ENCODE peak calls at places on chromosomes 3 and 15, in nine cellular contexts. I is hypothalamus; M is HEK293T; B is activated naive CD8-positive, alpha-beta T cell treated with anti-CD3 and anti-CD28 coated beads, Interleukin-2, amount 50 U/mL, for 24 hours; X is NCI-H1105 treated with DMSO at 0.1 percent for 48 hours; Q is NCI-H1436; H is stimulated activated naive B cell treated with anti-CD40 and anti-IgM and Interleukin-4, amounts not matched to agents 10 μg/mL and 1 μg/mL and 100 μg/mL, for 72 hours; D is mucosa of gallbladder; C is hepatocyte. O is an unnamed sample.
A peak's percentile ranks its signal among the peaks of the same experiment; 100 is the strongest.

GRCh38 chr3:141367038-141367730 is 1.1 kb upstream of the ZBTB38 start:
- DNase-seq in B (no peak), H (no peak), M (no peak), I (no peak), X (no peak), C (peak; percentile 31), D (no peak), Q (no peak), O (no peak)

GRCh38 chr3:74532446-74532845 is 82.0 kb downstream of the CNTN3 start:
- DNase-seq in B (no peak), D (no peak), H (no peak), Q (no peak), C (no peak), X (no peak), I (no peak), M (no peak), O (no peak)

GRCh38 chr3:187210555-187211327 is 13.5 kb downstream of the RTP1 start:
- DNase-seq in B (no peak), H (no peak), I (no peak), Q (no peak), D (peak; percentile 60), M (no peak), X (no peak), C (no peak), O (no peak)

GRCh38 chr3:52844290-52844985 is 9.6 kb upstream of the MUSTN1 start:
- DNase-seq in D (no peak), I (no peak), X (no peak), H (no peak), M (no peak), B (no peak), Q (no peak), C (no peak), O (no peak)

GRCh38 chr3:159200176-159200575 is 398.3 kb downstream of the MFSD1 start:
- DNase-seq in Q (no peak), D (no peak), I (no peak), B (no peak), H (no peak), M (no peak), C (no peak), X (no peak), O (no peak)

GRCh38 chr3:45597581-45597980 is 3.0 kb downstream of the LIMD1 start:
- DNase-seq in M (no peak), I (no peak), H (no peak), C (no peak), Q (no peak), D (no peak), X (no peak), B (no peak), O (no peak)

GRCh38 chr15:25862469-25863066 is 559 bp downstream of the ATP10A start:
- DNase-seq in B (peak; percentile 56), D (peak; percentile 54), C (peak; percentile 51), Q (no peak), X (peak; percentile 11), H (no peak), M (no peak), I (no peak), O (no peak)

GRCh38 chr15:84400017-84400740 is 164.6 kb downstream of the GOLGA6L4 start:
- DNase-seq in I (no peak), H (no peak), M (no peak), Q (no peak), C (no peak), X (no peak), D (no peak), B (no peak), O (no peak)

GRCh38 chr15:101795455-101795854 is 7.9 kb upstream of the OR4F6 start:
- DNase-seq in M (no peak), B (no peak), C (no peak), I (no peak), H (no peak), D (no peak), X (no peak), Q (no peak), O (no peak)

GRCh38 chr3:72115307-72115706 is 330.4 kb upstream of the PROK2 start:
- DNase-seq in Q (no peak), M (no peak), I (no peak), B (no peak), X (no peak), H (no peak), C (no peak), D (no peak), O (no peak)

GRCh38 chr3:197994736-197995135 is 34.7 kb downstream of the LMLN start:
- DNase-seq in X (no peak), C (no peak), B (no peak), H (no peak), I (no peak), Q (no peak), D (no peak), M (no peak), O (no peak)

GRCh38 chr3:117814975-117815374 is 1105.4 kb downstream of the TUSC7 start:
- DNase-seq in I (no peak), C (no peak), B (no peak), H (no peak), Q (no peak), M (no peak), D (no peak), X (no peak), O (no peak)

GRCh38 chr3:148902173-148902791 is 37.2 kb downstream of the CPA3 start:
- DNase-seq in X (no peak), M (no peak), C (no peak), Q (no peak), H (no peak), B (no peak), I (no peak), D (no peak), O (no peak)

GRCh38 chr15:55846108-55846707 is 103.3 kb upstream of the PRTG start:
- DNase-seq in H (peak; percentile 33), M (peak; percentile 46), I (no peak), C (peak; percentile 80), X (peak; percentile 56), D (peak; percentile 74), B (peak; percentile 29), Q (peak; percentile 51), O (peak; percentile 69)

GRCh38 chr3:156617145-156617544 is 57.2 kb upstream of the TIPARP start:
- DNase-seq in Q (no peak), M (no peak), I (no peak), X (no peak), C (no peak), D (no peak), H (no peak), B (no peak), O (no peak)

GRCh38 chr15:66692808-66693596 is 9.0 kb upstream of the SMAD6 start:
- DNase-seq in I (no peak), X (no peak), Q (no peak), C (no peak), H (no peak), D (no peak), M (no peak), B (no peak), O (no peak)

GRCh38 chr15:73305331-73306211 is 63.2 kb downstream of the HCN4 start:
- DNase-seq in C (peak; percentile 82), Q (peak; percentile 69), X (peak; percentile 75), B (no peak), D (no peak), I (peak; percentile 29), M (peak; percentile 71), H (peak; percentile 35), O (peak; percentile 43)

GRCh38 chr15:64851503-64851840 is 9.8 kb downstream of the PLEKHO2 start:
- DNase-seq in Q (no peak), B (no peak), X (no peak), H (no peak), C (peak; percentile 63), D (peak; percentile 67), I (no peak), M (no peak), O (no peak)

GRCh38 chr3:128380719-128381118 is 86.0 kb downstream of the DNAJB8 start:
- DNase-seq in C (no peak), Q (no peak), X (no peak), H (no peak), B (no peak), I (no peak), M (no peak), D (no peak), O (no peak)

GRCh38 chr3:159346504-159346903 is 544.6 kb downstream of the MFSD1 start:
- DNase-seq in H (no peak), Q (no peak), B (no peak), M (no peak), I (no peak), X (no peak), D (no peak), C (no peak), O (no peak)

GRCh38 chr15:51969728-51970127 is 1.9 kb downstream of the LEO1 start:
- DNase-seq in H (no peak), C (no peak), Q (no peak), D (no peak), X (no peak), I (no peak), B (no peak), M (no peak), O (peak; percentile 3)